ENCODE peak calls at places on chromosomes 6 and 20, in seven cellular contexts. B is IMR-90, S is neuronal stem cell, V is H1, T is H9, Q is mesendoderm, O is trophoblast cell. H is an unnamed sample.

GRCh38 chr6:101126501-101126900 is 245.4 kb upstream of the ASCC3 start:
- DNase-seq in V (no peak), S (no peak), O (no peak), T (no peak), Q (no peak), B (no peak), H (no peak)

GRCh38 chr6:52538921-52539354 is 37.9 kb downstream of the TRAM2 start:
- DNase-seq in S (no peak), V (no peak), O (peak), B (peak), Q (peak), T (no peak), H (peak)

GRCh38 chr20:51563597-51564332 is 21.2 kb upstream of the NFATC2 start:
- DNase-seq in V (peak), S (no peak), O (peak), T (peak), Q (peak), B (peak), H (peak)

GRCh38 chr20:25623225-25623735 is 534 bp downstream of the NANP start:
- DNase-seq in T (peak), V (peak), B (peak), Q (peak), S (no peak), O (peak), H (peak)

GRCh38 chr20:53045941-53046340 is 73.8 kb downstream of the TSHZ2 start:
- DNase-seq in O (no peak), S (no peak), T (no peak), B (no peak), Q (no peak), V (no peak), H (peak)

GRCh38 chr6:143734641-143735063 is 56.9 kb downstream of the PHACTR2 start:
- DNase-seq in Q (no peak), O (no peak), S (no peak), B (no peak), T (no peak), V (no peak), H (no peak)

GRCh38 chr20:38791940-38792339 is 13.6 kb upstream of the PPP1R16B start:
- DNase-seq in S (no peak), T (no peak), V (no peak), O (no peak), B (no peak), Q (no peak), H (no peak)

GRCh38 chr20:11274137-11274536 is 600.3 kb upstream of the JAG1 start:
- DNase-seq in T (no peak), Q (peak), S (peak), V (no peak), O (peak), B (peak), H (peak)

GRCh38 chr6:150006961-150007464 is 18.3 kb downstream of the RAET1L start:
- DNase-seq in S (no peak), T (no peak), O (peak), Q (no peak), V (peak), B (peak), H (peak)

GRCh38 chr6:144661101-144661806 is 376.1 kb downstream of the UTRN start:
- DNase-seq in S (no peak), T (no peak), Q (peak), B (peak), V (no peak), O (no peak), H (no peak)

GRCh38 chr6:105781905-105782304 is 304.2 kb upstream of the PRDM1 start:
- DNase-seq in T (no peak), S (no peak), Q (no peak), B (no peak), V (no peak), O (no peak), H (no peak)

GRCh38 chr6:49949062-49949461 is 14.9 kb downstream of the DEFB114 start:
- DNase-seq in V (no peak), B (no peak), S (no peak), O (no peak), T (no peak), Q (no peak), H (no peak)

GRCh38 chr6:108710560-108710959 is 137.7 kb upstream of the ARMC2 start:
- DNase-seq in T (no peak), B (no peak), O (no peak), S (no peak), Q (no peak), V (no peak), H (peak)

GRCh38 chr6:80553071-80553740 is 446.7 kb downstream of the BCKDHB start:
- DNase-seq in B (no peak), S (peak), Q (no peak), O (no peak), V (no peak), T (no peak), H (no peak)

GRCh38 chr6:10338151-10338550 is 76.7 kb downstream of the TFAP2A start:
- DNase-seq in O (peak), B (no peak), S (no peak), V (no peak), Q (no peak), T (no peak), H (peak)

GRCh38 chr6:21527731-21528130 is 65.8 kb upstream of the SOX4 start:
- DNase-seq in B (no peak), V (no peak), O (no peak), T (no peak), Q (no peak), S (no peak), H (no peak)

GRCh38 chr6:9083108-9083507 is 647.8 kb upstream of the SLC35B3 start:
- DNase-seq in B (no peak), S (no peak), Q (no peak), V (no peak), O (no peak), T (no peak), H (no peak)

GRCh38 chr6:53290547-53291510 is 57.9 kb downstream of the ELOVL5 start:
- DNase-seq in Q (no peak), T (no peak), O (no peak), S (no peak), V (no peak), B (no peak), H (no peak)

GRCh38 chr20:63858393-63859165 is 2.7 kb upstream of the ABHD16B start:
- DNase-seq in V (peak), T (peak), S (peak), O (no peak), B (peak), Q (peak), H (peak)

GRCh38 chr6:32844839-32845372 is 1.1 kb upstream of the PSMB8 start:
- DNase-seq in B (no peak), T (no peak), V (no peak), O (no peak), Q (no peak), S (no peak), H (no peak)

GRCh38 chr6:113396644-113397201 is 460.4 kb upstream of the MARCKS start:
- DNase-seq in S (no peak), T (no peak), V (no peak), B (no peak), Q (no peak), O (no peak), H (no peak)

GRCh38 chr20:38726849-38727601 is 2.7 kb downstream of the SLC32A1 start:
- DNase-seq in T (peak), B (no peak), S (peak), Q (peak), O (no peak), V (peak), H (no peak)

GRCh38 chr6:47970826-47971225 is 140.2 kb downstream of the PTCHD4 start:
- DNase-seq in V (no peak), S (no peak), T (no peak), Q (no peak), B (no peak), O (no peak), H (no peak)

GRCh38 chr20:10508060-10508459 is 73.0 kb downstream of the SLX4IP start:
- DNase-seq in Q (no peak), O (no peak), V (no peak), S (no peak), T (no peak), B (peak), H (peak)

GRCh38 chr6:33858053-33858475 is 54.3 kb upstream of the MLN start:
- DNase-seq in Q (no peak), V (no peak), O (no peak), T (no peak), S (no peak), B (no peak), H (no peak)

GRCh38 chr6:6825153-6825847 is 236.8 kb downstream of the LY86 start:
- DNase-seq in O (no peak), Q (peak), S (no peak), B (no peak), V (no peak), T (no peak), H (no peak)

GRCh38 chr20:10649817-10650200 is 24.0 kb downstream of the JAG1 start:
- DNase-seq in Q (no peak), B (no peak), V (no peak), O (no peak), T (no peak), S (no peak), H (peak)

GRCh38 chr6:143970827-143971226 is 37.2 kb downstream of the PLAGL1 start:
- DNase-seq in Q (no peak), T (no peak), B (no peak), S (no peak), O (no peak), V (no peak), H (no peak)

GRCh38 chr6:154602296-154602695 is 91.8 kb upstream of the CNKSR3 start:
- DNase-seq in B (no peak), V (no peak), T (no peak), Q (no peak), O (no peak), S (no peak), H (peak)

GRCh38 chr20:1971893-1972586 is 21.8 kb downstream of the PDYN start:
- DNase-seq in V (no peak), S (no peak), T (no peak), O (no peak), Q (no peak), B (no peak), H (no peak)

GRCh38 chr6:152099816-152100618 is 292.5 kb downstream of the ESR1 start:
- DNase-seq in O (peak), T (no peak), S (no peak), V (no peak), B (peak), Q (peak), H (peak)

GRCh38 chr6:141780296-141780695 is 352.4 kb upstream of the GJE1 start:
- DNase-seq in Q (no peak), T (no peak), O (no peak), S (no peak), B (no peak), V (no peak), H (no peak)

GRCh38 chr20:57660510-57661199 is 40.4 kb upstream of the ZBP1 start:
- DNase-seq in Q (no peak), T (peak), V (peak), O (no peak), B (no peak), S (no peak), H (no peak)

DNA sequence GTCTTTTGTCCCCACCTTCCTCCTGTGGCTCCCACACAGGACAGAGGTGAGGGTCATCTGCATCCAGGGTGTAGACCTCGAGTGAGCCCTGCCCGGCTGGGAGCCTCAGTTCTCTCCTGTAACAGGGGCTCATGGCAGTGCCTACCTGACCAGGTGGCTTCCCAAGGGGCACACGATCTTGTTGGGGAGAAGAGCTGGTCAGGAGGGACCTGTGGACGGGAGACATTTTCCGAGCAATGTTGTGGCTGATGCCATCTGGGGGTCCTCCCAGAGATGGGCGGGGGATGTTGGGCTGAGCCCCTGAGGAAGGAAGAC is 51.9 kb downstream of the CEBPB start:
- DNase-seq in Q (no peak), V (no peak), B (no peak), O (no peak), T (no peak), S (no peak), H (no peak)
- H3K18ac ChIP-seq in Q (no peak), V (no peak), B (no peak), O (no peak), T (no peak), S (no peak), H (no peak)

GRCh38 chr6:165714907-165715306 is 51.9 kb upstream of the PDE10A start:
- DNase-seq in Q (no peak), O (no peak), T (no peak), B (no peak), V (no peak), S (no peak), H (no peak)

GRCh38 chr6:165715428-165715827 is 52.4 kb upstream of the PDE10A start:
- DNase-seq in V (no peak), B (no peak), Q (no peak), T (no peak), O (no peak), S (no peak), H (no peak)

GRCh38 chr6:165718486-165718885 is 55.4 kb upstream of the PDE10A start:
- DNase-seq in V (no peak), B (peak), Q (no peak), O (no peak), T (no peak), S (no peak), H (peak)

GRCh38 chr6:165716886-165717285 is 53.8 kb upstream of the PDE10A start:
- DNase-seq in T (no peak), O (peak), B (peak), V (no peak), S (no peak), Q (no peak), H (peak)

DNA sequence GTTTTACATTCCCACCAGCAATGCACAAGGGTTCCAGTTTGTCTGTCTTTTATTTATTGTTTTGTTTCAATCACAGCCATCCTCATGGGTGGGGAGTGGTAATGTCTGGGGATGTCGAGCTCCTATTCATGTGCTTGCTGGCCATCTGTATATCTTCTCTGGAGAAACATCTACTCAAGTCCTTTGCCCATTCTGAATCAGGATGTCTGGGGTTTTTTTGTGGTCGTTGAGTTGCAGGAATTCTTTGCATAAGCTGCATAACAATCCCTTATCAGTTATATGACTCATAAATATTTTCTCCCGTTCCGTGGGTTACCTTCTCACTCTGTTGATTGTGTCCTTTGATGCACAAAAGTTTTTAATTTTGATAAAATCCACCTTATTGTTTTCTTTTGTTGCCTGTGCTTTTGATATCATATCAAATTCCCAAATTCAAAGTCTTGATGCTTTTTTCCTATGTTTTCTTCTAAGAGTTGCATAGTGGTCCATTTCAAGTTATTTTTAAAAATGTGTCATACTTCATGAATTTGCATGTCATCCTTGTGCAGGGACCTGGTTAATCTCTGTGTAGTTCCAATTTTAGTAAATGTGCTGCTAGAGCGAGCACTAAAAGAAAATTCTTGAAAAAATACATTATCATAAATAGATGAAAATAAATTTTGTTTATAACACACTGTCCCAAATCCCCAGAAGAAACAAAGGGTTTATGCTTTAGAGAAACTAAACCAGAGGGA is 54.9 kb upstream of the PDE10A start:
- DNase-seq in B (peak), O (peak), V (no peak), Q (peak), S (no peak), T (no peak), H (peak)
- H4K8ac ChIP-seq in B (peak), O (no peak), V (no peak), Q (no peak), S (no peak), T (no peak), H (no peak)

DNA sequence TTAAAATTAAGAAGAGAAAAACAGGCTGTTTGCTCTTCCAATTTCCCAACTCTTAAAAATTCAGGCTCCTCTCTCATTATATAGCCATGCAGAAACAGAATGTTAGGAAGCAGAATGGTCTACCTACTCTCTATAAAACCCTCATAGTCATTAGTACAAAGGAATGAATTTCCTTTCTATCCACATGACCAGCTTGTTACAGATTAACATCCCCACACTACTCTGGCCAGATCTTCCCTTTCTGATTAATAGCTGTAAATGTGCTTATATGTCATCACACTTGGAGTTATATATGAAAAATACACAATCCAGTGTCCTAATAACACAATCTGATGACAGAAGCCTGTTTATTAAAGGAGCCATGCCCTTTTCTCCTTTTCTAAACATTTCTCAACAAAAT is 122.3 kb upstream of the FAM184A start:
- DNase-seq in O (no peak), S (no peak), Q (no peak), T (no peak), B (no peak), V (no peak), H (no peak)
- H2BK120ac ChIP-seq in O (no peak), S (no peak), Q (no peak), T (no peak), B (no peak), V (no peak), H (no peak)

GRCh38 chr6:35514587-35514986 is 1.9 kb upstream of the TULP1 start:
- DNase-seq in S (no peak), V (no peak), Q (no peak), T (no peak), B (no peak), O (no peak), H (no peak)
- H3K18ac ChIP-seq in S (no peak), V (no peak), Q (no peak), T (no peak), B (no peak), O (no peak), H (no peak)